ENCODE peak calls at places on chromosome 11, in eight cellular contexts. One of them, this sample, is unnamed. For H3K4me1, the result is how much of the 10 kb centered on the place peaks cover.

GRCh38 chr11:47786373-47786772 is 19.2 kb upstream of the FNBP4 start:
- DNase-seq in neuronal stem cell: no peak
- DNase-seq in neural progenitor cell: no peak
- DNase-seq in GM23248: peak
- DNase-seq in thyroid gland: no peak
- DNase-seq in lower lobe of right lung: no peak
- DNase-seq in heart right ventricle: peak
- DNase-seq in uterus: no peak
- DNase-seq in this sample: no peak

GRCh38 chr11:108069947-108070346 is 51.4 kb upstream of the ACAT1 start:
- DNase-seq in GM23248: peak
- DNase-seq in lower lobe of right lung: no peak
- DNase-seq in thyroid gland: no peak
- DNase-seq in uterus: no peak
- DNase-seq in heart right ventricle: no peak
- DNase-seq in neural progenitor cell: no peak
- DNase-seq in neuronal stem cell: no peak
- DNase-seq in this sample: no peak

GRCh38 chr11:59668188-59668949 is 468 bp downstream of the PATL1 start:
- DNase-seq in thyroid gland: peak
- DNase-seq in GM23248: peak
- DNase-seq in neuronal stem cell: peak
- DNase-seq in lower lobe of right lung: peak
- DNase-seq in heart right ventricle: peak
- DNase-seq in uterus: peak
- DNase-seq in neural progenitor cell: peak
- DNase-seq in this sample: peak

GRCh38 chr11:96448225-96448624 is 58.4 kb downstream of the JRKL start:
- DNase-seq in heart right ventricle: no peak
- DNase-seq in uterus: no peak
- DNase-seq in lower lobe of right lung: no peak
- DNase-seq in neural progenitor cell: no peak
- DNase-seq in GM23248: no peak
- DNase-seq in thyroid gland: peak
- DNase-seq in neuronal stem cell: no peak
- DNase-seq in this sample: no peak

GRCh38 chr11:64516226-64516625 is 74.8 kb upstream of the SLC22A12 start:
- DNase-seq in uterus: no peak
- DNase-seq in lower lobe of right lung: no peak
- DNase-seq in heart right ventricle: no peak
- DNase-seq in thyroid gland: no peak
- DNase-seq in neuronal stem cell: no peak
- DNase-seq in GM23248: no peak
- DNase-seq in neural progenitor cell: no peak
- DNase-seq in this sample: no peak

GRCh38 chr11:113991718-113992458 is 17.0 kb downstream of the HTR3A start:
- DNase-seq in thyroid gland: peak
- DNase-seq in neuronal stem cell: no peak
- DNase-seq in GM23248: no peak
- DNase-seq in neural progenitor cell: no peak
- DNase-seq in heart right ventricle: no peak
- DNase-seq in lower lobe of right lung: no peak
- DNase-seq in uterus: no peak
- DNase-seq in this sample: no peak

GRCh38 chr11:66184728-66185127 is 83.7 kb upstream of the RAB1B start:
- DNase-seq in GM23248: no peak
- DNase-seq in uterus: no peak
- DNase-seq in heart right ventricle: no peak
- DNase-seq in lower lobe of right lung: no peak
- DNase-seq in thyroid gland: no peak
- DNase-seq in neural progenitor cell: no peak
- DNase-seq in neuronal stem cell: no peak
- DNase-seq in this sample: no peak

GRCh38 chr11:71498091-71498490 is 29.0 kb upstream of the KRTAP5-7 start:
- DNase-seq in uterus: no peak
- DNase-seq in neuronal stem cell: no peak
- DNase-seq in heart right ventricle: no peak
- DNase-seq in lower lobe of right lung: no peak
- DNase-seq in GM23248: no peak
- DNase-seq in thyroid gland: no peak
- DNase-seq in neural progenitor cell: no peak
- DNase-seq in this sample: peak

GRCh38 chr11:127345819-127346459 is 345.4 kb upstream of the KIRREL3 start:
- DNase-seq in uterus: no peak
- DNase-seq in lower lobe of right lung: no peak
- DNase-seq in neuronal stem cell: peak
- DNase-seq in neural progenitor cell: peak
- DNase-seq in heart right ventricle: no peak
- DNase-seq in thyroid gland: peak
- DNase-seq in GM23248: peak
- DNase-seq in this sample: no peak

GRCh38 chr11:94795799-94796580 is 27.8 kb downstream of the AMOTL1 start:
- DNase-seq in lower lobe of right lung: no peak
- DNase-seq in uterus: no peak
- DNase-seq in thyroid gland: no peak
- DNase-seq in neural progenitor cell: no peak
- DNase-seq in neuronal stem cell: no peak
- DNase-seq in GM23248: no peak
- DNase-seq in heart right ventricle: no peak
- DNase-seq in this sample: no peak
- H3K4me1 ChIP-seq in lower lobe of right lung: under half
- H3K4me1 ChIP-seq in uterus: under half
- H3K4me1 ChIP-seq in thyroid gland: under half
- H3K4me1 ChIP-seq in neural progenitor cell: under half
- H3K4me1 ChIP-seq in neuronal stem cell: under half
- H3K4me1 ChIP-seq in GM23248: half or more
- H3K4me1 ChIP-seq in heart right ventricle: under half
- H3K4me1 ChIP-seq in this sample: under half

DNA sequence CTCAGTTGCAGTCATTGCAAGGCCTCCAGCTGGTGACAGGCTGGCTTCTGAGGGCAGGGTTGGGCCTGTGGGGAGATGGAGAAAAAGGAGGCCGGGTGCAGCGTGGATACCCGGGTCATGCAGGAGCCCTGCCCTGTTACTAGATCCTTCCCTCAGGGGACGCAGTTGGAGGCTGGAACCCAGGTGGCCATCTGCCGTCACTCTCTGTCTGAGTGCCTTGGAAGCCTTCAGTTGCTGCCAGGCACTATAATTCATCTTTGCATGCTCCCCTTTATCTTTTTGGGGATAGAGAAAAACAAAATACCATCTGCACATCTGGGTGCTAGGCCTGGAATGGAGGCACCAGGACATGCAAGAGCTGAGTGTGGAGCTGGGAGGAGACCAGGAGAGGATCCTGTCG is 82.7 kb downstream of the TP53I11 start:
- DNase-seq in heart right ventricle: no peak
- DNase-seq in GM23248: no peak
- DNase-seq in neural progenitor cell: no peak
- DNase-seq in neuronal stem cell: no peak
- DNase-seq in uterus: no peak
- DNase-seq in lower lobe of right lung: no peak
- DNase-seq in thyroid gland: no peak
- DNase-seq in this sample: no peak
- H3K4me1 ChIP-seq in heart right ventricle: under half
- H3K4me1 ChIP-seq in GM23248: under half
- H3K4me1 ChIP-seq in neural progenitor cell: half or more
- H3K4me1 ChIP-seq in neuronal stem cell: under half
- H3K4me1 ChIP-seq in uterus: under half
- H3K4me1 ChIP-seq in lower lobe of right lung: under half
- H3K4me1 ChIP-seq in thyroid gland: under half
- H3K4me1 ChIP-seq in this sample: under half

GRCh38 chr11:125165664-125166346 is 1.3 kb downstream of the PKNOX2 start:
- DNase-seq in GM23248: peak
- DNase-seq in neuronal stem cell: no peak
- DNase-seq in neural progenitor cell: peak
- DNase-seq in lower lobe of right lung: no peak
- DNase-seq in thyroid gland: no peak
- DNase-seq in heart right ventricle: no peak
- DNase-seq in uterus: no peak
- DNase-seq in this sample: no peak

GRCh38 chr11:125164091-125164421 is 495 bp upstream of the PKNOX2 start:
- DNase-seq in neural progenitor cell: no peak
- DNase-seq in lower lobe of right lung: no peak
- DNase-seq in GM23248: no peak
- DNase-seq in uterus: no peak
- DNase-seq in thyroid gland: no peak
- DNase-seq in neuronal stem cell: no peak
- DNase-seq in heart right ventricle: no peak
- DNase-seq in this sample: no peak

GRCh38 chr11:125166347-125166841 is 1.8 kb downstream of the PKNOX2 start:
- DNase-seq in neuronal stem cell: peak
- DNase-seq in GM23248: peak
- DNase-seq in uterus: no peak
- DNase-seq in neural progenitor cell: peak
- DNase-seq in heart right ventricle: no peak
- DNase-seq in lower lobe of right lung: no peak
- DNase-seq in thyroid gland: peak
- DNase-seq in this sample: no peak

GRCh38 chr11:125164422-125165110 is at the start of gene PKNOX2:
- DNase-seq in lower lobe of right lung: peak
- DNase-seq in thyroid gland: peak
- DNase-seq in uterus: peak
- DNase-seq in neuronal stem cell: peak
- DNase-seq in neural progenitor cell: peak
- DNase-seq in heart right ventricle: peak
- DNase-seq in GM23248: peak
- DNase-seq in this sample: peak

GRCh38 chr11:125165111-125165663 is 636 bp downstream of the PKNOX2 start:
- DNase-seq in thyroid gland: peak
- DNase-seq in neural progenitor cell: peak
- DNase-seq in GM23248: peak
- DNase-seq in heart right ventricle: no peak
- DNase-seq in lower lobe of right lung: no peak
- DNase-seq in neuronal stem cell: peak
- DNase-seq in uterus: peak
- DNase-seq in this sample: peak
- H3K4me1 ChIP-seq in thyroid gland: under half
- H3K4me1 ChIP-seq in neural progenitor cell: under half
- H3K4me1 ChIP-seq in GM23248: under half
- H3K4me1 ChIP-seq in heart right ventricle: under half
- H3K4me1 ChIP-seq in lower lobe of right lung: under half
- H3K4me1 ChIP-seq in neuronal stem cell: under half
- H3K4me1 ChIP-seq in uterus: under half
- H3K4me1 ChIP-seq in this sample: under half

GRCh38 chr11:68215524-68216170 is 2.6 kb upstream of the KMT5B start:
- DNase-seq in GM23248: no peak
- DNase-seq in uterus: no peak
- DNase-seq in heart right ventricle: no peak
- DNase-seq in neuronal stem cell: no peak
- DNase-seq in thyroid gland: no peak
- DNase-seq in lower lobe of right lung: no peak
- DNase-seq in neural progenitor cell: no peak
- DNase-seq in this sample: no peak

GRCh38 chr11:68214173-68215086 is 1.3 kb upstream of the KMT5B start:
- DNase-seq in neural progenitor cell: peak
- DNase-seq in thyroid gland: peak
- DNase-seq in heart right ventricle: peak
- DNase-seq in neuronal stem cell: no peak
- DNase-seq in GM23248: peak
- DNase-seq in uterus: no peak
- DNase-seq in lower lobe of right lung: no peak
- DNase-seq in this sample: peak

GRCh38 chr11:68213555-68214172 is 568 bp upstream of the KMT5B start:
- DNase-seq in uterus: peak
- DNase-seq in heart right ventricle: peak
- DNase-seq in GM23248: peak
- DNase-seq in neural progenitor cell: peak
- DNase-seq in neuronal stem cell: peak
- DNase-seq in thyroid gland: peak
- DNase-seq in lower lobe of right lung: peak
- DNase-seq in this sample: peak

GRCh38 chr11:68216171-68216938 is 3.3 kb upstream of the KMT5B start:
- DNase-seq in neuronal stem cell: no peak
- DNase-seq in neural progenitor cell: no peak
- DNase-seq in lower lobe of right lung: no peak
- DNase-seq in uterus: no peak
- DNase-seq in thyroid gland: no peak
- DNase-seq in heart right ventricle: peak
- DNase-seq in GM23248: no peak
- DNase-seq in this sample: no peak

DNA sequence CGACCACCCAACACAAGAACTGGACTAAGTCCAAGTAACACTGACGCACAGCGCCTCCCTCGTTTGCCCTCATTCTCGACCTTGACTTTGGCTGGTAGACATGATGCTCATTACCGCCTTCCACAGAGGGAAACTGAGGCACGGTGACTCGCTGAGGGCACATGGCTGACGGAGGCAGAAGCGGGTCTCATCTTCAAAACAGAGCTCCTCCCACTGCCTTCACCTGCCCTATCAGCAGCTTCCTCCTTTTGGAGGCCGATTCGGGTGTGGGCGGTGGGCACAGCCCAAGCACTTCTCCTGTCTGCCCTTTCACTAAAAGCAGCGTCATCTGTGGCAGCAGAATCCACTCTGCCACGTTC is 2.0 kb upstream of the KMT5B start:
- DNase-seq in GM23248: no peak
- DNase-seq in uterus: no peak
- DNase-seq in thyroid gland: no peak
- DNase-seq in heart right ventricle: no peak
- DNase-seq in neuronal stem cell: no peak
- DNase-seq in neural progenitor cell: no peak
- DNase-seq in lower lobe of right lung: peak
- DNase-seq in this sample: no peak
- H3K4me1 ChIP-seq in GM23248: under half
- H3K4me1 ChIP-seq in uterus: under half
- H3K4me1 ChIP-seq in thyroid gland: under half
- H3K4me1 ChIP-seq in heart right ventricle: under half
- H3K4me1 ChIP-seq in neuronal stem cell: under half
- H3K4me1 ChIP-seq in neural progenitor cell: under half
- H3K4me1 ChIP-seq in lower lobe of right lung: under half
- H3K4me1 ChIP-seq in this sample: under half

GRCh38 chr11:62504158-62504973 is 42.2 kb downstream of the AHNAK start:
- DNase-seq in heart right ventricle: peak
- DNase-seq in neural progenitor cell: peak
- DNase-seq in thyroid gland: peak
- DNase-seq in neuronal stem cell: peak
- DNase-seq in lower lobe of right lung: peak
- DNase-seq in uterus: no peak
- DNase-seq in GM23248: no peak
- DNase-seq in this sample: no peak
- H3K4me1 ChIP-seq in heart right ventricle: half or more
- H3K4me1 ChIP-seq in neural progenitor cell: half or more
- H3K4me1 ChIP-seq in thyroid gland: half or more
- H3K4me1 ChIP-seq in neuronal stem cell: under half
- H3K4me1 ChIP-seq in lower lobe of right lung: half or more
- H3K4me1 ChIP-seq in uterus: under half
- H3K4me1 ChIP-seq in GM23248: under half
- H3K4me1 ChIP-seq in this sample: under half

DNA sequence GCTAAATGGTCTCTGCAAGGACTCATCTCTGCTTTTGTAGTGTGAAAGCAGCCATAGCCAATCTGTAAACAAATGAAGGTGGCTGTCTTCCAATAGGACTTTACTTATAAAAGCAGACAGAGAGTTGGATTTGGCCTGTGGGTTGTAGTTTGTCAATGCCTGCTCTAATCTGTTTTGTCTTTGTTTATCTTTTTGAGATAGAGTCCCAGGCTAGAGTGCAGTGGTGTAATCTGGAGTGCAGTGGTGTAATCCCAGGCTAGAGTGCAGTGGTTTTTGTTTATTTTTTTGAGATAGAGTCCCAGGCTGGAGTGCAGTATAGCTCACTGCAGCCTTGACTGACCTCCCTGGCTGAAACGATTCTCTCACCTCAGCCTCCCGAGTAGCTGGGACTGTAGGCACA is 8.6 kb downstream of the PPP6R3 start:
- DNase-seq in GM23248: no peak
- DNase-seq in uterus: no peak
- DNase-seq in thyroid gland: no peak
- DNase-seq in heart right ventricle: no peak
- DNase-seq in neural progenitor cell: no peak
- DNase-seq in neuronal stem cell: no peak
- DNase-seq in lower lobe of right lung: no peak
- DNase-seq in this sample: no peak
- H3K4me1 ChIP-seq in GM23248: under half
- H3K4me1 ChIP-seq in uterus: under half
- H3K4me1 ChIP-seq in thyroid gland: half or more
- H3K4me1 ChIP-seq in heart right ventricle: half or more
- H3K4me1 ChIP-seq in neural progenitor cell: under half
- H3K4me1 ChIP-seq in neuronal stem cell: under half
- H3K4me1 ChIP-seq in lower lobe of right lung: half or more
- H3K4me1 ChIP-seq in this sample: under half